ENCODE peak calls at places on chromosome 19, in four cellular contexts. G is GM12878, Q is K562, C is H1. R is an unnamed sample.

GRCh38 chr19:56211718-56212117 is 9.6 kb downstream of the ZSCAN5C start:
- DNase-seq in G (no peak), C (no peak), Q (no peak), R (no peak)

GRCh38 chr19:29878973-29879654 is 62.9 kb upstream of the URI1 start:
- DNase-seq in Q (peak), C (no peak), G (no peak), R (peak)

GRCh38 chr19:56105090-56105701 is 15.9 kb downstream of the ZNF787 start:
- DNase-seq in C (peak), Q (no peak), G (no peak), R (peak)

GRCh38 chr19:40410030-40410389 is 3.2 kb downstream of the PRX start:
- DNase-seq in C (no peak), G (no peak), Q (no peak), R (no peak)

GRCh38 chr19:7500811-7501450 is 12.1 kb upstream of the PEX11G start:
- DNase-seq in G (no peak), Q (peak), C (peak), R (peak)

GRCh38 chr19:31784631-31785237 is 435.5 kb upstream of the TSHZ3 start:
- DNase-seq in G (no peak), Q (no peak), C (no peak), R (no peak)

GRCh38 chr19:40539070-40539469 is 37.6 kb upstream of the SHKBP1 start:
- DNase-seq in C (no peak), G (no peak), Q (no peak), R (no peak)

GRCh38 chr19:48990400-48990799 is 2.7 kb downstream of the GYS1 start:
- DNase-seq in C (no peak), Q (no peak), G (no peak), R (no peak)

GRCh38 chr19:495440-496332 is 600 bp upstream of the MADCAM1 start:
- DNase-seq in Q (peak), C (no peak), G (no peak), R (no peak)
- TF ChIP-seq EGR1 in Q (peak), C (peak), G (no peak), R (peak)

GRCh38 chr19:15443838-15444237 is 5.9 kb downstream of the WIZ start:
- DNase-seq in Q (no peak), G (no peak), C (no peak), R (no peak)
- TF ChIP-seq EGR1 in Q (no peak), G (no peak), C (no peak), R (no peak)

GRCh38 chr19:41871573-41872383 is 5.3 kb upstream of the CD79A start:
- DNase-seq in Q (no peak), C (no peak), G (peak), R (no peak)
- TF ChIP-seq EGR1 in Q (no peak), C (no peak), G (no peak), R (no peak)

DNA sequence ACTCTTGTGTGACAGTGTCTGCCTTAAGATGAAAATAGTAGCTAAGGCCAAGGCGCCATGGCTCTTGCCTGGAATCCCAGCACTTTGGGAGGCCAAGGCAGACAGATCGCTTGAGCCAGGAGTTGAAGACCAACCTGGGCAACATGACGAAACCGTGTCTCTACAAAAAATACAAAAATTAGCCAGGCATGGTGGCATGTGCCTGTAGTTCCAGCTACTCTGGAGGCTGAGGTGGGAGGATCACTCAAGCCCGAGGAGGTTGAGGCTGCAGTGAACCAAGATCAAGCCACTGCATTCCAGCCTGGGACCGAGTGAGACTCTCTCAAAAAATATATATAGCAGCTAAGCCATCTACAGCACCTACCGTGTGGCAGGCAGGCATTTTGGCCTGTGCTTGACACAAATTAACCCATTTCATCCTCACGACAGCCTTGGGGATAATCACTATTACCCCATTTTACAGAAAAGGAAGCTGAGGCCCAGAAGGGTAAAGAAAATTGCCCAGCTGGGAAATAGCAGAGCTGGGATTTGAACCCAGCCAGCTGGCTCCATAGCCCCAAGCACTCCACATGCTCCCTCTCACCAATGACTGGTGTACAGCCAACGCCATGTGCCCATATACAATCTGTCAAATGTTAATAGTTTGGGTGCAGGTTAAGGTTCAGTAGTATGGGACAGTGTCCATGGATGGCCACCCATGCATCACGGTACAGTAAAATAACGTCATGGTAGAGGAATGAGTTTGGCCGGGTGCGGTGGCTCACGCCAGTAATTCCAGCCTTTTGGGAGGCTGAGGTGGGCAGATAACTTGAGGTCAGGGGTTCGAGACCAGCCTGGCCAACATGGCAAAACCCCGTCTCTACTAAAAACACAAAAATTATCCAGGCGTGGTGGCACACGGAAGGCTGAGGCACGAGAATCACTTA is 3.1 kb downstream of the SLC1A5 start:
- DNase-seq in G (no peak), C (no peak), Q (no peak), R (no peak)
- TF ChIP-seq EGR1 in G (no peak), C (no peak), Q (no peak), R (no peak)

GRCh38 chr19:38273499-38273898 is 9.1 kb downstream of the SPINT2 start:
- DNase-seq in C (no peak), Q (no peak), G (no peak), R (no peak)

GRCh38 chr19:38266981-38267597 is 2.7 kb downstream of the SPINT2 start:
- DNase-seq in G (no peak), C (no peak), Q (peak), R (peak)

GRCh38 chr19:38267780-38268430 is 3.5 kb downstream of the SPINT2 start:
- DNase-seq in C (no peak), G (no peak), Q (no peak), R (no peak)

GRCh38 chr19:38268539-38268938 is 4.2 kb downstream of the SPINT2 start:
- DNase-seq in Q (no peak), C (no peak), G (no peak), R (no peak)

GRCh38 chr19:38270587-38271167 is 6.3 kb downstream of the SPINT2 start:
- DNase-seq in Q (peak), C (no peak), G (no peak), R (no peak)
- TF ChIP-seq EGR1 in Q (no peak), C (no peak), G (no peak), R (no peak)

DNA sequence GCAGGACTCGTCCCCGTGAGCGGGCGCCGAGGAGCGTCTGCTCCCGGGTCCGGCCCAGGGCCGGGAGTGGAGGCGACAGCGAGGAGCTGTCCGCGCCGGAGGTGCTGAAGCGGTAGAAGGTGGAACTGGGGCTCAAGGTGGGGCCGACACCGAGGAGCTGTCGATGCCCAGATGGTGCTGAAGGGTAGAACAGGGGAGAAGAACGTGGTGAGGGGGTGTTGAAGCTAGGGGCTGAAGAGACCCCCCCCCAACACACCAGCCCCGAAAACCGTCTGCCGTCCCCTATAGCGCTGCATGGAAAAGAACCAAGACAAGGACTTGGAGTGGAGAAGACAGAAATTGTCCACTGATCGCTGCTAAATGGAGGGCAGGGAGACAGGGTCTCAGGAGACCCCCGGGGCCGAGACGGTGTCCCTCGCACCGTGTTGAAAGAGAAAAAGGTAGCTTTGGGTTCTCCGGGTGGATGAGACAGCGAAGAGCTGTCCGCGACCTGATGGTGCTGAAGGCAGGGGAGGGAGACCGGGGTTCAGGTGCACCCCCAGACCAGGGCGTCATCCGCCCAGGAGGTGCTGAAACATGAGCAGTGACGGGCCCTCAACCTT is 7.1 kb upstream of the PDE4C start:
- DNase-seq in Q (peak), G (no peak), C (no peak), R (no peak)
- TF ChIP-seq EGR1 in Q (no peak), G (no peak), C (no peak), R (no peak)

GRCh38 chr19:11377237-11377636 is 2.8 kb downstream of the SWSAP1 start:
- DNase-seq in G (no peak), Q (peak), C (no peak), R (no peak)
- TF ChIP-seq EGR1 in G (no peak), Q (no peak), C (no peak), R (no peak)

GRCh38 chr19:12965017-12965811 is 4.2 kb upstream of the DAND5 start:
- DNase-seq in Q (peak), C (peak), G (peak), R (peak)
- TF ChIP-seq EGR1 in Q (peak), C (no peak), G (no peak), R (peak)

GRCh38 chr19:35592226-35592625 is 6.3 kb downstream of the PMIS2 start:
- DNase-seq in Q (peak), C (peak), G (no peak), R (peak)
- TF ChIP-seq EGR1 in Q (no peak), C (no peak), G (no peak), R (no peak)